ENCODE peak calls at places on chromosomes 13 and 19, in four cellular contexts. One of them, this sample, is unnamed.
A peak's percentile ranks its signal among the peaks of the same experiment; 100 is the strongest.

GRCh38 chr13:89695343-89696257 is 1651.9 kb upstream of the MIR17HG start:
- DNase-seq in fibroblast of lung: peak; percentile 27
- DNase-seq in NT2/D1: peak; percentile 36
- DNase-seq in left ventricle myocardium inferior: no peak
- DNase-seq in this sample: no peak

GRCh38 chr13:42878721-42879120 is 97.3 kb downstream of the FAM216B start:
- DNase-seq in fibroblast of lung: no peak
- DNase-seq in NT2/D1: no peak
- DNase-seq in left ventricle myocardium inferior: no peak
- DNase-seq in this sample: no peak

GRCh38 chr13:98273067-98273823 is 96.2 kb upstream of the RNF113B start:
- DNase-seq in fibroblast of lung: peak; percentile 35
- DNase-seq in NT2/D1: no peak
- DNase-seq in left ventricle myocardium inferior: no peak
- DNase-seq in this sample: no peak

GRCh38 chr19:33299061-33299665 is 3.2 kb downstream of the CEBPA start:
- DNase-seq in fibroblast of lung: no peak
- DNase-seq in NT2/D1: no peak
- DNase-seq in left ventricle myocardium inferior: no peak
- DNase-seq in this sample: no peak

GRCh38 chr19:30646806-30647205 is 274.6 kb downstream of the ZNF536 start:
- DNase-seq in fibroblast of lung: no peak
- DNase-seq in NT2/D1: no peak
- DNase-seq in left ventricle myocardium inferior: no peak
- DNase-seq in this sample: no peak

GRCh38 chr13:52599853-52600603 is 42.2 kb upstream of the HNRNPA1L2 start:
- DNase-seq in fibroblast of lung: peak; percentile 35
- DNase-seq in NT2/D1: no peak
- DNase-seq in left ventricle myocardium inferior: peak; percentile 42
- DNase-seq in this sample: peak; percentile 81

GRCh38 chr13:22137361-22138050 is 466.6 kb downstream of the FGF9 start:
- DNase-seq in fibroblast of lung: no peak
- DNase-seq in NT2/D1: no peak
- DNase-seq in left ventricle myocardium inferior: no peak
- DNase-seq in this sample: no peak

GRCh38 chr13:71968025-71968424 is 101.0 kb upstream of the DACH1 start:
- DNase-seq in fibroblast of lung: peak; percentile 25
- DNase-seq in NT2/D1: peak; percentile 22
- DNase-seq in left ventricle myocardium inferior: no peak
- DNase-seq in this sample: no peak

GRCh38 chr13:95474992-95475391 is 77.5 kb upstream of the CLDN10 start:
- DNase-seq in fibroblast of lung: no peak
- DNase-seq in NT2/D1: no peak
- DNase-seq in left ventricle myocardium inferior: no peak
- DNase-seq in this sample: no peak

GRCh38 chr19:49488046-49488862 is 846 bp downstream of the RPL13A start:
- DNase-seq in fibroblast of lung: no peak
- DNase-seq in NT2/D1: no peak
- DNase-seq in left ventricle myocardium inferior: no peak
- DNase-seq in this sample: no peak

GRCh38 chr13:41523396-41523795 is 66.0 kb downstream of the RGCC start:
- DNase-seq in fibroblast of lung: no peak
- DNase-seq in NT2/D1: no peak
- DNase-seq in left ventricle myocardium inferior: no peak
- DNase-seq in this sample: no peak

GRCh38 chr13:30301827-30302226 is 5.5 kb downstream of the KATNAL1 start:
- DNase-seq in fibroblast of lung: peak; percentile 20
- DNase-seq in NT2/D1: no peak
- DNase-seq in left ventricle myocardium inferior: no peak
- DNase-seq in this sample: no peak

GRCh38 chr13:93635687-93636086 is 409.1 kb downstream of the GPC6 start:
- DNase-seq in fibroblast of lung: peak; percentile 67
- DNase-seq in NT2/D1: no peak
- DNase-seq in left ventricle myocardium inferior: no peak
- DNase-seq in this sample: no peak

GRCh38 chr19:3234800-3235199 is 10.3 kb downstream of the CELF5 start:
- DNase-seq in fibroblast of lung: no peak
- DNase-seq in NT2/D1: no peak
- DNase-seq in left ventricle myocardium inferior: no peak
- DNase-seq in this sample: no peak

GRCh38 chr13:49292742-49293498 is 45.2 kb downstream of the CDADC1 start:
- DNase-seq in fibroblast of lung: peak; percentile 80
- DNase-seq in NT2/D1: no peak
- DNase-seq in left ventricle myocardium inferior: no peak
- DNase-seq in this sample: peak; percentile 91

GRCh38 chr13:49214917-49215376 is 5.2 kb upstream of the MLNR start:
- DNase-seq in fibroblast of lung: peak; percentile 6
- DNase-seq in NT2/D1: peak; percentile 33
- DNase-seq in left ventricle myocardium inferior: no peak
- DNase-seq in this sample: peak; percentile 69

GRCh38 chr13:103168901-103169508 is 102.8 kb upstream of the SLC10A2 start:
- DNase-seq in fibroblast of lung: no peak
- DNase-seq in NT2/D1: no peak
- DNase-seq in left ventricle myocardium inferior: no peak
- DNase-seq in this sample: no peak

GRCh38 chr19:13764101-13764807 is at the start of gene MRI1:
- DNase-seq in fibroblast of lung: peak; percentile 66
- DNase-seq in NT2/D1: no peak
- DNase-seq in left ventricle myocardium inferior: peak; percentile 84
- DNase-seq in this sample: peak; percentile 84

GRCh38 chr13:76004411-76004810 is 368.3 kb downstream of the LMO7 start:
- DNase-seq in fibroblast of lung: peak; percentile 43
- DNase-seq in NT2/D1: no peak
- DNase-seq in left ventricle myocardium inferior: no peak
- DNase-seq in this sample: no peak

GRCh38 chr19:2807379-2808128 is 12.1 kb upstream of the ZNF554 start:
- DNase-seq in fibroblast of lung: no peak
- DNase-seq in NT2/D1: no peak
- DNase-seq in left ventricle myocardium inferior: no peak
- DNase-seq in this sample: no peak

GRCh38 chr13:98918771-98919170 is 59.1 kb downstream of the DOCK9 start:
- DNase-seq in fibroblast of lung: no peak
- DNase-seq in NT2/D1: no peak
- DNase-seq in left ventricle myocardium inferior: no peak
- DNase-seq in this sample: no peak

GRCh38 chr19:18866800-18867123 is 29.2 kb downstream of the CERS1 start:
- DNase-seq in fibroblast of lung: no peak
- DNase-seq in NT2/D1: no peak
- DNase-seq in left ventricle myocardium inferior: no peak
- DNase-seq in this sample: no peak
- H3K36me3 ChIP-seq in fibroblast of lung: peaks cover 30% of the 10 kb centered on the region
- H3K36me3 ChIP-seq in NT2/D1: peaks cover 81% of the 10 kb centered on the region
- H3K36me3 ChIP-seq in left ventricle myocardium inferior: peaks cover 60% of the 10 kb centered on the region
- H3K36me3 ChIP-seq in this sample: peaks cover 8% of the 10 kb centered on the region

DNA sequence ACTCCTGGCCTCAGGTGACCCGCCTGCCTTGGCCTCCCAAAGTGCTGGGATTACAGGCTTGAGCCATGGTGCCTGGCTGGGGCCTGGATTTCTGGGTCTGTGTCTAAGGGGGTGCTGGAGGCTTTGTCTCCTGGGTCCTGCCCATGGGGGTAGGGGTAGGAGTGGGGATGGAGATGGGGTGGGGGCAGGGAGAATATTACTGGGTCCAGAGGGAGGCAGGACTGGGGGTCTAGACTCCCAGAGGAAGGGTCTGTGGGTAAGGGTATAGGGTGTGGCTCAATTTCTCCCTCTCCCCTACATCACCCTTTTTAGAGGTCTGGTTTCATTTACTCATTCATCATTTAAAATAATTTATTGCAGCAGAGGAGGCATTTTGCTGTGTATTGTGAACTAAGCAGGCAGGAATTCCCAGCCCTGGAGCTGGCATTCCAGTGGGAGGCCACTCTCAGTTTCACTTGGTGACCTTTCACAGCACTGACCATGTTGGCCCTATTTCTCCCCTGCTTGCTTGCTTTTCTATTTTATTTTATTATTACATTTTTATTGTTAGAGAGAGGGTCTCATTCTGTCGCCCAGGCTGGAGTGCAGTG is 810 bp upstream of the NFKBID start:
- DNase-seq in fibroblast of lung: peak; percentile 65
- DNase-seq in NT2/D1: no peak
- DNase-seq in left ventricle myocardium inferior: no peak
- DNase-seq in this sample: no peak
- H3K4me1 ChIP-seq in fibroblast of lung: peaks cover 13% of the 10 kb centered on the region
- H3K4me1 ChIP-seq in NT2/D1: peaks cover 3% of the 10 kb centered on the region
- H3K4me1 ChIP-seq in left ventricle myocardium inferior: peaks cover 33% of the 10 kb centered on the region
- H3K4me1 ChIP-seq in this sample: no peaks in the 10 kb centered on the region

DNA sequence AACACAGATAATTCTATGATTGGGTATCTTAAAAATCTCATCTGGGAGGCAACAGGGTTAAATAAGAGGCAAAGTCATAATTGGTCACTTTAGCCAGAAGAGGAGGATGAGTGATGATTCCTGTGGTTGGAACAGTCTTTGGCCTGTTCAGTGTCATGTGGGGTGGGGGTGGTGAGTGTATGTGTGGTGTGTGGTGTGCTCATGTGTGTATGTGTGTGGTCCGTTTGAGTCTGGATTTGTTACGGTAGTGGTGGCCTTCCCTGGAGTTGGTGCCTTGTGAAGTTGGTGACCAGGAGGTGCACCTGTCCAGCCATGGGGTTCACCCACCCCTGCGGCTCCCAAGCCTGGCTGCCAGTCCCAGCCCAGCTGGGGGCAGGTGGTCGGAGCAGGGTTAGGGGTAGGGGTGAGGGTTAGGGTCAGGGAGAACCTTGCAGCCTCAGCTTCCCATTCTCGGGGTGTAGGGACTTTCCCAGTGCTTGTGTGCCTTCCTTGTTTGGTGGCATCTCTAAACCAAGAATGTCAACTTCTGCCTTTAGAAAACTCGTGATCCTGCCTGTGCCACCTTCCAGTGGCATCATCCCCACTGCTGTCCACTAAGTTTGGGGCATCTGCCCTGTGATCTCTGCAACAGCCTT is 97.5 kb downstream of the RAB20 start:
- DNase-seq in fibroblast of lung: peak; percentile 24
- DNase-seq in NT2/D1: no peak
- DNase-seq in left ventricle myocardium inferior: no peak
- DNase-seq in this sample: no peak
- H3K36me3 ChIP-seq in fibroblast of lung: peaks cover 11% of the 10 kb centered on the region
- H3K36me3 ChIP-seq in NT2/D1: peaks cover 72% of the 10 kb centered on the region
- H3K36me3 ChIP-seq in left ventricle myocardium inferior: peaks cover 100% of the 10 kb centered on the region
- H3K36me3 ChIP-seq in this sample: peaks cover 5% of the 10 kb centered on the region

DNA sequence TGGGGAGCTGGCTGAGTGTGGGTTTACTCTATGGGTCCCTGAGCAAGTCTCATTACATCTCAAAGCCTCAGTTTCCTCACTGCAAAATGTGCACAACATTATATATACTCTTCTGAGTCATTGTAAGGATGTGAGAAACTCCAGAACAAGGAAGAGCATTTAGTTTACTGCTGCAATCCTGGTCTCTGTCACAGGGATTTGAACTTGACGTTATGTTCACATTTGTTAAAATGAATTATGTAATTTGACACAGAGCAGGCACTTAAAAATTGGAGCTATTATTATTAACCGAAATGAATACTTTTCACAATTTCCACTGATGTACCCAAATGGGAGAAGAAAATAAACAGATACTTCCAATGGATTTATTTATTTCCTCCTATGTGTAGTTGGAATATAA is 101.0 kb downstream of the STARD13 start:
- DNase-seq in fibroblast of lung: no peak
- DNase-seq in NT2/D1: no peak
- DNase-seq in left ventricle myocardium inferior: no peak
- DNase-seq in this sample: no peak
- H3K4me1 ChIP-seq in fibroblast of lung: peaks cover 12% of the 10 kb centered on the region
- H3K4me1 ChIP-seq in NT2/D1: peaks cover 3% of the 10 kb centered on the region
- H3K4me1 ChIP-seq in left ventricle myocardium inferior: peaks cover 100% of the 10 kb centered on the region
- H3K4me1 ChIP-seq in this sample: peaks cover 5% of the 10 kb centered on the region

GRCh38 chr13:114022876-114023275 is 49.0 kb upstream of the C13orf46 start:
- DNase-seq in fibroblast of lung: no peak
- DNase-seq in NT2/D1: no peak
- DNase-seq in left ventricle myocardium inferior: no peak
- DNase-seq in this sample: no peak

GRCh38 chr13:114021464-114022308 is 47.8 kb upstream of the C13orf46 start:
- DNase-seq in fibroblast of lung: no peak
- DNase-seq in NT2/D1: no peak
- DNase-seq in left ventricle myocardium inferior: no peak
- DNase-seq in this sample: peak; percentile 67

GRCh38 chr13:114023716-114024602 is 50.1 kb upstream of the C13orf46 start:
- DNase-seq in fibroblast of lung: no peak
- DNase-seq in NT2/D1: no peak
- DNase-seq in left ventricle myocardium inferior: no peak
- DNase-seq in this sample: no peak

GRCh38 chr13:114020750-114021463 is 47.0 kb upstream of the C13orf46 start:
- DNase-seq in fibroblast of lung: no peak
- DNase-seq in NT2/D1: no peak
- DNase-seq in left ventricle myocardium inferior: no peak
- DNase-seq in this sample: peak; percentile 50

GRCh38 chr13:114022309-114022669 is 48.4 kb upstream of the C13orf46 start:
- DNase-seq in fibroblast of lung: no peak
- DNase-seq in NT2/D1: no peak
- DNase-seq in left ventricle myocardium inferior: no peak
- DNase-seq in this sample: peak; percentile 31
- H3K36me3 ChIP-seq in fibroblast of lung: peaks cover 42% of the 10 kb centered on the region
- H3K36me3 ChIP-seq in NT2/D1: peaks cover 74% of the 10 kb centered on the region
- H3K36me3 ChIP-seq in left ventricle myocardium inferior: peaks cover 49% of the 10 kb centered on the region
- H3K36me3 ChIP-seq in this sample: peaks cover 5% of the 10 kb centered on the region